ENCODE peak calls at places on chromosomes 4 and X, in ten cellular contexts. D is upper lobe of left lung, P is stomach, A is suprapubic skin, Z is transverse colon, N is SK-N-SH, L is HepG2, B is K562, K is sigmoid colon, X is H1. Y is an unnamed sample.

GRCh38 chr4:108649863-108650211 is 562 bp upstream of the OSTC start:
- DNase-seq in X (no peak), N (no peak), A (no peak), Z (no peak), P (no peak), L (no peak), D (no peak), K (no peak), B (no peak), Y (no peak)

GRCh38 chrX:23699636-23700194 is 32.4 kb downstream of the PRDX4 start:
- DNase-seq in K (no peak), A (no peak), X (no peak), D (no peak), B (peak), N (no peak), P (no peak), L (no peak), Z (no peak), Y (no peak)

GRCh38 chr4:73439445-73439844 is 3.4 kb downstream of the AFP start:
- DNase-seq in P (no peak), N (no peak), K (no peak), L (no peak), A (no peak), D (no peak), B (no peak), X (no peak), Z (no peak), Y (no peak)

GRCh38 chr4:145909773-145910172 is 28.9 kb downstream of the ZNF827 start:
- DNase-seq in X (no peak), D (no peak), P (peak), N (no peak), L (no peak), K (no peak), Z (peak), A (no peak), B (no peak), Y (no peak)

GRCh38 chr4:2251795-2252529 is 9.9 kb downstream of the MXD4 start:
- DNase-seq in K (peak), P (peak), D (peak), A (peak), N (peak), X (no peak), Z (peak), L (no peak), B (no peak), Y (peak)

GRCh38 chr4:69718376-69719293 is 41.8 kb downstream of the SULT1B1 start:
- DNase-seq in B (no peak), A (no peak), L (no peak), Z (no peak), D (no peak), K (no peak), P (no peak), X (no peak), N (no peak), Y (no peak)

GRCh38 chr4:153725070-153725810 is 34.6 kb downstream of the RNF175 start:
- DNase-seq in D (no peak), L (no peak), K (no peak), B (no peak), X (no peak), N (no peak), P (no peak), Z (no peak), A (no peak), Y (no peak)

GRCh38 chr4:85994576-85994975 is 365.3 kb downstream of the MAPK10 start:
- DNase-seq in B (no peak), K (no peak), Z (no peak), A (no peak), P (no peak), N (no peak), X (no peak), L (no peak), D (no peak), Y (no peak)

GRCh38 chr4:108385076-108385475 is 216.3 kb upstream of the LEF1 start:
- DNase-seq in Z (no peak), P (no peak), L (no peak), X (no peak), K (no peak), D (no peak), N (no peak), A (no peak), B (no peak), Y (peak)

GRCh38 chrX:129984196-129984962 is 1.9 kb downstream of the BCORL1 start:
- DNase-seq in P (no peak), A (no peak), N (peak), X (no peak), L (no peak), Z (peak), K (peak), B (peak), D (peak), Y (no peak)

GRCh38 chr4:40924096-40924792 is 174.5 kb downstream of the NSUN7 start:
- DNase-seq in N (peak), L (peak), P (peak), B (peak), Z (peak), A (no peak), K (no peak), X (no peak), D (peak), Y (no peak)

GRCh38 chrX:139759637-139760036 is 51.7 kb upstream of the MCF2 start:
- DNase-seq in A (no peak), X (no peak), Z (no peak), N (no peak), P (no peak), L (no peak), B (peak), K (no peak), D (no peak), Y (no peak)
- TF ChIP-seq EP300 in A (no peak), X (no peak), Z (no peak), N (no peak), P (no peak), L (no peak), B (no peak), K (no peak), D (no peak), Y (no peak)

DNA sequence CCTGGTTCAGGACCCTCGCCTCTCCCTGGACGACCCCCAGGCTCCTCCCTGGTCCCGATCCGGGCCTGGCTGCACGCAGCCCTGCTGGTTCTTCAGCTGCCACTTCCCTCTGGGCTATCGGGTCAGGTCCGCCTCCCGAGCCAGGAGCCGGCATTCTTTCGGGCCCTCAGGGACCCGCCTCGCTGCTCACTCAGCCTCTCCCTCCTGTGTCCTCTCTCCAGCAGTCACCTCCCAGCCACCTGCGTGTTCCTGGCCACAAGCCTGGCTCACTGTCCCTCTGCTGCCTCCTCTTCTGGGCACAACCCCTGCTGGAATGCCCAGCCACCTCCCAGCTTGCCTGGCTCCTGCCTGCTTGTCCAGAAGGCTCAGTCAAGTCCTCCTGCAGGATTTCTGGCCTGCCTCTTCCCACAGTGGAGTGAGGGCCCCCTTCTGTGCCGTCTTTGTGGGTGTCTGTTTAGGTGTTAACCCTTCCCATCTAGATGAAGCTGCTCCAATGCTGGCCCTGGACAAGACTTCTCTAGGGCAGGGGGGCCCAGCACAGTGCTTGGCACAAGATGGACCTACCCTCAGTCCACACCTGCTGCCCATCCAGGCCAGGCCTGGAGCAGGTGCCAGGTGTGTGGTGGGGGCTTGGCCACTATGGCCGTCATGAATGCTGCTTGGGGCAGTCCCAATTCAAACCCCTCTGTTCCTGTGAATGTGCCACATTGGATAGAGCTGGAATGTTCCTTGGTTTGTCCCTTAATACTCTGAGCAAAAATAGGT is 2.2 kb downstream of the WFS1 start:
- DNase-seq in X (no peak), P (peak), B (no peak), Z (peak), A (no peak), D (peak), L (no peak), N (no peak), K (peak), Y (no peak)
- TF ChIP-seq POLR2AphosphoS5 in X (no peak), P (no peak), B (no peak), Z (no peak), A (no peak), D (peak), L (no peak), N (no peak), K (no peak), Y (no peak)

DNA sequence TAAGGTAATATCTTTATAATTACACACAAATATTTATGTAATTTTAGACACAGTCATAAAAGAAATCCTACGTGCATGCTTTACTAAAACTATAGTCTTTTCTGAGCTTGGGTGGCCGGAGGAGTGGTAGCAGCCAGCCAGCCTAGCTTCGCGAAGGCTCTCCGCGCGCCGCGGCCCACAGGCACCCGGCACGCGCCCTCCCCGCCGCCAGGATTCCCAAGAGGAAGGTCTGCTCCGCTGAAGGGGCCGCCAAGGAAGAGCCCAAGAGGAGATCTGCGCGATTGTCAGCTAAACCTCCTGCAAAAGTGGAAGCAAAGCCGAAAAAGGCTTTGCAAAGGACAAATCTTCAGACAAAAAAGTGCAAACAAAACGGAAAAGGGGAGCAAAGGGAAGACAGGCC is 8.7 kb upstream of the PJA1 start:
- DNase-seq in X (no peak), B (no peak), P (no peak), N (no peak), Z (no peak), D (peak), A (no peak), L (no peak), K (no peak), Y (peak)
- H3K27ac ChIP-seq in X (no peak), B (no peak), P (no peak), N (no peak), Z (no peak), D (no peak), A (no peak), L (no peak), K (no peak), Y (no peak)

DNA sequence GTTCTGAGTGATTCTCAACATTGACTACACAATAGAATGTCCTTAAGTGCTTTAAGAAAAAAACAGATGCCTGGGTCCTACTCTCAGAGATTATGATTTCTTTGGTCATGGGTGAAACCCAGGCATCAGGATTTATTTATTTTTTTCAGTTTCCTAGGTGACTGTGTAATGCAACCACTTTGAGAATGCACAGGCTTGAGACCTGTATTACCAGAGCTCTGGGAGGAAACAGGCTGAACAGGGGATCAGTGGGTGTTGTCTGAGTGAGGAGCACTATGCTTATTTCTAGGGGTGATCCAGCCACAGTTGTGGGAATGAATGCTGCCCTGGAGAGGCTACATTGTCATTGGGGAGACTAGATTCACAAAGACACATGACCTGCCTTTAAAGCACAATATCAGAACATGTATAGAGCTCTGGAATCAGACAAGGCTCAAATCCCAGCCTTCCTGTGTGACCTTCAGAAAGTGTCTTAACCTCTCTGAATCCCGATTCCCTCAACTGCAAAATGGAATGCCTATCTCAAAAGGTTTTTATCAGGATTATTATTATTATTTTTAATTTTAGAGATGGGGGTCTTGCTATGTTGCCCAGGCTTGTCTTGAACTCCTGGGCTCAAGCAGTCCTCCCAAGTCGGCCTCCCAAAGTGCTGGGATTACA is 61.6 kb upstream of the PRPS1 start:
- DNase-seq in P (no peak), X (no peak), D (no peak), B (no peak), N (no peak), Z (no peak), A (no peak), L (no peak), K (no peak), Y (no peak)
- TF ChIP-seq EP300 in P (no peak), X (no peak), D (no peak), B (no peak), N (no peak), Z (no peak), A (no peak), L (no peak), K (no peak), Y (no peak)

DNA sequence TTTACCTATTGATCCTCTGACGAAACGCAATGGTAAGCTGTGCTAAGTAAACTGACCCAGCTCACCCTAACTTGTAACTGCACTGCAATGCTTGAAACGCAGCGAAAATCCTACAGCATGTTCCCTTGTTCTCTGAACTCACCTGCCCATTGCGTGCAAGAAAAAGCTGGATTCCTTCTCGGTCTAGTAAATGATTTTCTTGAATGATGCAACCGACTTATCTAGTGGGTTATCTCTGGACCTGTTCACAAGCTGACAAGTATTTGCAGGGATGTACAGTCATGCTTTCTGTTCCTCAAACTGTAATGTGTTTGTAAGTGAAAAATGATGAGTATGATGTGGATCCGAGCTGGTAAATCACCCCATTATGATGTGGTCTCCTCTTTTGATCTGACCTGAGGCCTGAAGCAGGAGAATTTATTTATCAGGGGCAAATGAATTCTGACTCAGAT is 140.1 kb downstream of the BTC start:
- DNase-seq in L (peak), D (no peak), K (no peak), A (no peak), B (no peak), Z (no peak), P (no peak), X (no peak), N (no peak), Y (no peak)
- TF ChIP-seq POLR2AphosphoS5 in L (peak), D (no peak), K (no peak), A (no peak), B (no peak), Z (no peak), P (no peak), X (no peak), N (no peak), Y (no peak)

GRCh38 chr4:168841682-168842019 is 168.4 kb downstream of the CBR4 start:
- DNase-seq in X (no peak), L (no peak), Z (no peak), N (no peak), K (no peak), B (no peak), A (no peak), D (no peak), P (no peak), Y (no peak)

GRCh38 chr4:168840386-168840763 is 169.7 kb downstream of the CBR4 start:
- DNase-seq in N (no peak), D (no peak), Z (no peak), L (no peak), X (no peak), B (no peak), A (no peak), P (no peak), K (no peak), Y (no peak)

GRCh38 chr4:168837922-168838321 is 172.1 kb downstream of the CBR4 start:
- DNase-seq in N (no peak), P (no peak), B (no peak), D (no peak), X (no peak), K (no peak), A (no peak), L (no peak), Z (no peak), Y (no peak)

GRCh38 chr4:168840988-168841681 is 168.9 kb downstream of the CBR4 start:
- DNase-seq in A (no peak), L (no peak), N (no peak), Z (no peak), D (no peak), K (no peak), P (peak), B (no peak), X (peak), Y (no peak)

GRCh38 chr4:168839758-168840385 is 170.2 kb downstream of the CBR4 start:
- DNase-seq in L (no peak), B (no peak), P (no peak), N (no peak), Z (no peak), K (no peak), A (no peak), D (no peak), X (no peak), Y (no peak)
- H3K27ac ChIP-seq in L (no peak), B (no peak), P (peak), N (no peak), Z (peak), K (peak), A (peak), D (peak), X (no peak), Y (peak)